ENCODE peak calls at places on chromosomes 7 and 10, in ten cellular contexts. One of them, this sample, is unnamed.

GRCh38 chr10:96271017-96271815 is at the start of gene BLNK:
- DNase-seq in tibial artery: peak; percentile 88
- DNase-seq in heart right ventricle: peak; percentile 25
- DNase-seq in GM23248: peak; percentile 23
- DNase-seq in aorta: peak; percentile 84
- DNase-seq in ascending aorta: peak; percentile 47
- DNase-seq in AG04450: peak; percentile 3
- DNase-seq in adipocyte: peak; percentile 70
- DNase-seq in stomach: peak; percentile 90
- DNase-seq in ovary: no peak
- DNase-seq in this sample: peak; percentile 37

GRCh38 chr10:88347597-88348304 is 235.4 kb downstream of the RNLS start:
- DNase-seq in adipocyte: no peak
- DNase-seq in GM23248: no peak
- DNase-seq in aorta: no peak
- DNase-seq in AG04450: no peak
- DNase-seq in heart right ventricle: no peak
- DNase-seq in ascending aorta: no peak
- DNase-seq in ovary: no peak
- DNase-seq in tibial artery: no peak
- DNase-seq in stomach: no peak
- DNase-seq in this sample: no peak

GRCh38 chr7:47249361-47249760 is 332.6 kb downstream of the TNS3 start:
- DNase-seq in GM23248: peak; percentile 43
- DNase-seq in ascending aorta: no peak
- DNase-seq in stomach: no peak
- DNase-seq in aorta: no peak
- DNase-seq in tibial artery: no peak
- DNase-seq in ovary: no peak
- DNase-seq in AG04450: no peak
- DNase-seq in adipocyte: peak; percentile 51
- DNase-seq in heart right ventricle: no peak
- DNase-seq in this sample: no peak

GRCh38 chr7:39451901-39452300 is 114.3 kb upstream of the YAE1 start:
- DNase-seq in ascending aorta: no peak
- DNase-seq in stomach: no peak
- DNase-seq in aorta: no peak
- DNase-seq in ovary: no peak
- DNase-seq in heart right ventricle: no peak
- DNase-seq in adipocyte: no peak
- DNase-seq in GM23248: no peak
- DNase-seq in tibial artery: no peak
- DNase-seq in AG04450: no peak
- DNase-seq in this sample: no peak

GRCh38 chr10:87538092-87538795 is 33.6 kb downstream of the MINPP1 start:
- DNase-seq in aorta: no peak
- DNase-seq in tibial artery: no peak
- DNase-seq in adipocyte: peak; percentile 47
- DNase-seq in AG04450: no peak
- DNase-seq in GM23248: peak; percentile 26
- DNase-seq in ovary: no peak
- DNase-seq in ascending aorta: no peak
- DNase-seq in heart right ventricle: no peak
- DNase-seq in stomach: no peak
- DNase-seq in this sample: no peak

GRCh38 chr7:29063872-29064271 is 82.5 kb downstream of the CPVL start:
- DNase-seq in ascending aorta: no peak
- DNase-seq in stomach: no peak
- DNase-seq in heart right ventricle: no peak
- DNase-seq in GM23248: no peak
- DNase-seq in adipocyte: no peak
- DNase-seq in aorta: no peak
- DNase-seq in tibial artery: no peak
- DNase-seq in ovary: no peak
- DNase-seq in AG04450: no peak
- DNase-seq in this sample: no peak

GRCh38 chr7:93890041-93890463 is 501 bp downstream of the TFPI2 start:
- DNase-seq in ascending aorta: no peak
- DNase-seq in tibial artery: no peak
- DNase-seq in GM23248: peak; percentile 85
- DNase-seq in stomach: no peak
- DNase-seq in aorta: no peak
- DNase-seq in heart right ventricle: peak; percentile 17
- DNase-seq in adipocyte: peak; percentile 33
- DNase-seq in AG04450: no peak
- DNase-seq in ovary: peak; percentile 64
- DNase-seq in this sample: no peak

GRCh38 chr10:44811072-44811471 is 100.1 kb upstream of the TMEM72 start:
- DNase-seq in tibial artery: no peak
- DNase-seq in ovary: no peak
- DNase-seq in ascending aorta: no peak
- DNase-seq in adipocyte: no peak
- DNase-seq in aorta: no peak
- DNase-seq in AG04450: no peak
- DNase-seq in stomach: no peak
- DNase-seq in heart right ventricle: no peak
- DNase-seq in GM23248: no peak
- DNase-seq in this sample: no peak

GRCh38 chr7:98771519-98772241 is 98.1 kb downstream of the TMEM130 start:
- DNase-seq in GM23248: peak; percentile 79
- DNase-seq in heart right ventricle: peak; percentile 17
- DNase-seq in stomach: no peak
- DNase-seq in tibial artery: no peak
- DNase-seq in AG04450: peak; percentile 65
- DNase-seq in adipocyte: peak; percentile 58
- DNase-seq in ascending aorta: no peak
- DNase-seq in aorta: no peak
- DNase-seq in ovary: no peak
- DNase-seq in this sample: no peak

GRCh38 chr7:54986716-54987115 is 32.1 kb upstream of the EGFR start:
- DNase-seq in adipocyte: no peak
- DNase-seq in AG04450: no peak
- DNase-seq in ovary: no peak
- DNase-seq in ascending aorta: no peak
- DNase-seq in GM23248: no peak
- DNase-seq in aorta: no peak
- DNase-seq in tibial artery: no peak
- DNase-seq in heart right ventricle: no peak
- DNase-seq in stomach: no peak
- DNase-seq in this sample: no peak

GRCh38 chr10:132045324-132045723 is 20.4 kb upstream of the JAKMIP3 start:
- DNase-seq in GM23248: no peak
- DNase-seq in adipocyte: no peak
- DNase-seq in ascending aorta: no peak
- DNase-seq in aorta: no peak
- DNase-seq in stomach: no peak
- DNase-seq in AG04450: no peak
- DNase-seq in tibial artery: no peak
- DNase-seq in heart right ventricle: no peak
- DNase-seq in ovary: no peak
- DNase-seq in this sample: no peak
- H3K27me3 ChIP-seq in GM23248: peaks cover 19% of the 10 kb centered on the region
- H3K27me3 ChIP-seq in adipocyte: peaks cover 35% of the 10 kb centered on the region
- H3K27me3 ChIP-seq in ascending aorta: no peaks in the 10 kb centered on the region
- H3K27me3 ChIP-seq in aorta: no peaks in the 10 kb centered on the region
- H3K27me3 ChIP-seq in stomach: no peaks in the 10 kb centered on the region
- H3K27me3 ChIP-seq in AG04450: peaks cover 28% of the 10 kb centered on the region
- H3K27me3 ChIP-seq in tibial artery: no peaks in the 10 kb centered on the region
- H3K27me3 ChIP-seq in heart right ventricle: peaks cover 16% of the 10 kb centered on the region
- H3K27me3 ChIP-seq in ovary: no peaks in the 10 kb centered on the region
- H3K27me3 ChIP-seq in this sample: no peaks in the 10 kb centered on the region

GRCh38 chr10:100725869-100726426 is 19.4 kb upstream of the PAX2 start:
- DNase-seq in heart right ventricle: no peak
- DNase-seq in adipocyte: no peak
- DNase-seq in AG04450: no peak
- DNase-seq in aorta: peak; percentile 42
- DNase-seq in stomach: no peak
- DNase-seq in tibial artery: peak; percentile 28
- DNase-seq in ascending aorta: no peak
- DNase-seq in GM23248: no peak
- DNase-seq in ovary: no peak
- DNase-seq in this sample: no peak
- H3K27me3 ChIP-seq in heart right ventricle: peaks cover 100% of the 10 kb centered on the region
- H3K27me3 ChIP-seq in adipocyte: peaks cover 64% of the 10 kb centered on the region
- H3K27me3 ChIP-seq in AG04450: peaks cover 70% of the 10 kb centered on the region
- H3K27me3 ChIP-seq in aorta: no peaks in the 10 kb centered on the region
- H3K27me3 ChIP-seq in stomach: peaks cover 10% of the 10 kb centered on the region
- H3K27me3 ChIP-seq in tibial artery: no peaks in the 10 kb centered on the region
- H3K27me3 ChIP-seq in ascending aorta: peaks cover 11% of the 10 kb centered on the region
- H3K27me3 ChIP-seq in GM23248: peaks cover 84% of the 10 kb centered on the region
- H3K27me3 ChIP-seq in ovary: no peaks in the 10 kb centered on the region
- H3K27me3 ChIP-seq in this sample: peaks cover 38% of the 10 kb centered on the region

GRCh38 chr10:131676046-131676445 is 224.8 kb upstream of the PPP2R2D start:
- DNase-seq in heart right ventricle: no peak
- DNase-seq in GM23248: no peak
- DNase-seq in AG04450: no peak
- DNase-seq in stomach: no peak
- DNase-seq in aorta: peak; percentile 52
- DNase-seq in tibial artery: no peak
- DNase-seq in ascending aorta: no peak
- DNase-seq in adipocyte: no peak
- DNase-seq in ovary: no peak
- DNase-seq in this sample: no peak

GRCh38 chr10:131677671-131678070 is 223.1 kb upstream of the PPP2R2D start:
- DNase-seq in heart right ventricle: no peak
- DNase-seq in stomach: no peak
- DNase-seq in tibial artery: no peak
- DNase-seq in ovary: no peak
- DNase-seq in ascending aorta: no peak
- DNase-seq in GM23248: no peak
- DNase-seq in adipocyte: no peak
- DNase-seq in AG04450: no peak
- DNase-seq in aorta: no peak
- DNase-seq in this sample: no peak

GRCh38 chr10:131675104-131675503 is 225.7 kb upstream of the PPP2R2D start:
- DNase-seq in GM23248: no peak
- DNase-seq in stomach: no peak
- DNase-seq in adipocyte: no peak
- DNase-seq in tibial artery: no peak
- DNase-seq in ascending aorta: no peak
- DNase-seq in aorta: peak; percentile 32
- DNase-seq in AG04450: no peak
- DNase-seq in ovary: no peak
- DNase-seq in heart right ventricle: no peak
- DNase-seq in this sample: no peak

GRCh38 chr10:131676971-131677421 is 223.8 kb upstream of the PPP2R2D start:
- DNase-seq in stomach: no peak
- DNase-seq in AG04450: no peak
- DNase-seq in GM23248: no peak
- DNase-seq in tibial artery: no peak
- DNase-seq in adipocyte: no peak
- DNase-seq in ascending aorta: no peak
- DNase-seq in ovary: no peak
- DNase-seq in aorta: peak; percentile 44
- DNase-seq in heart right ventricle: no peak
- DNase-seq in this sample: no peak

GRCh38 chr10:131676448-131676847 is 224.4 kb upstream of the PPP2R2D start:
- DNase-seq in aorta: no peak
- DNase-seq in AG04450: no peak
- DNase-seq in adipocyte: no peak
- DNase-seq in tibial artery: no peak
- DNase-seq in ovary: no peak
- DNase-seq in stomach: no peak
- DNase-seq in ascending aorta: no peak
- DNase-seq in GM23248: no peak
- DNase-seq in heart right ventricle: no peak
- DNase-seq in this sample: no peak
- H3K27me3 ChIP-seq in aorta: no peaks in the 10 kb centered on the region
- H3K27me3 ChIP-seq in AG04450: no peaks in the 10 kb centered on the region
- H3K27me3 ChIP-seq in adipocyte: no peaks in the 10 kb centered on the region
- H3K27me3 ChIP-seq in tibial artery: no peaks in the 10 kb centered on the region
- H3K27me3 ChIP-seq in ovary: no peaks in the 10 kb centered on the region
- H3K27me3 ChIP-seq in stomach: no peaks in the 10 kb centered on the region
- H3K27me3 ChIP-seq in ascending aorta: no peaks in the 10 kb centered on the region
- H3K27me3 ChIP-seq in GM23248: no peaks in the 10 kb centered on the region
- H3K27me3 ChIP-seq in heart right ventricle: no peaks in the 10 kb centered on the region
- H3K27me3 ChIP-seq in this sample: no peaks in the 10 kb centered on the region

GRCh38 chr7:95601324-95601723 is 5.0 kb upstream of the PDK4 start:
- DNase-seq in tibial artery: no peak
- DNase-seq in ascending aorta: no peak
- DNase-seq in stomach: no peak
- DNase-seq in ovary: no peak
- DNase-seq in GM23248: no peak
- DNase-seq in adipocyte: no peak
- DNase-seq in heart right ventricle: no peak
- DNase-seq in aorta: no peak
- DNase-seq in AG04450: no peak
- DNase-seq in this sample: no peak

GRCh38 chr7:95596183-95597135 is at the start of gene PDK4:
- DNase-seq in ovary: peak; percentile 96
- DNase-seq in heart right ventricle: peak; percentile 93
- DNase-seq in GM23248: peak; percentile 92
- DNase-seq in stomach: peak; percentile 98
- DNase-seq in AG04450: no peak
- DNase-seq in aorta: peak; percentile 97
- DNase-seq in adipocyte: peak; percentile 92
- DNase-seq in ascending aorta: peak; percentile 90
- DNase-seq in tibial artery: peak; percentile 98
- DNase-seq in this sample: peak; percentile 20

GRCh38 chr7:95595825-95596182 is 512 bp downstream of the PDK4 start:
- DNase-seq in ascending aorta: no peak
- DNase-seq in tibial artery: no peak
- DNase-seq in aorta: no peak
- DNase-seq in GM23248: peak; percentile 34
- DNase-seq in ovary: no peak
- DNase-seq in stomach: no peak
- DNase-seq in heart right ventricle: no peak
- DNase-seq in AG04450: no peak
- DNase-seq in adipocyte: no peak
- DNase-seq in this sample: no peak

GRCh38 chr7:95598511-95598910 is 2.2 kb upstream of the PDK4 start:
- DNase-seq in GM23248: no peak
- DNase-seq in adipocyte: peak; percentile 37
- DNase-seq in ovary: no peak
- DNase-seq in AG04450: no peak
- DNase-seq in stomach: no peak
- DNase-seq in ascending aorta: no peak
- DNase-seq in tibial artery: no peak
- DNase-seq in aorta: no peak
- DNase-seq in heart right ventricle: no peak
- DNase-seq in this sample: no peak

DNA sequence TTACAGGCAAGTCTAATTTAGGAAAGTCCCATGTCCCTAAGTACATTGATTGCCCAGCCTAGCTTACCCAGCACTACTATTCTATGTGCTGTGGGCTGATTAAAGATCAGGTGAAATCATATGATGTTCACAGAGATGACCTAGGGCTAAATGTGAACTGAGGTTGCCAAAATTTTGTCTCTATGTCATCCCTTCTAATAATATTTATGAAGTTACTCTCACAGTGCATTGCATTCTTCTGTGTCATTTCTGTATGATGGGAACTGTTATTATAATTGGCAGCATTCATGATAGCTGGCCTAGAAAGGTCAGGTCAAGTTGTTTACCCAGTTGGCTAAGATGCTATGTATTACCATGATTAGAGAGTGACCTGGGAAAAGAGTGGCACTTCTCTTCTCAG is 2.8 kb upstream of the PDK4 start:
- DNase-seq in GM23248: no peak
- DNase-seq in adipocyte: no peak
- DNase-seq in stomach: no peak
- DNase-seq in ascending aorta: no peak
- DNase-seq in tibial artery: no peak
- DNase-seq in heart right ventricle: no peak
- DNase-seq in ovary: no peak
- DNase-seq in aorta: no peak
- DNase-seq in AG04450: no peak
- DNase-seq in this sample: no peak
- H3K27me3 ChIP-seq in GM23248: no peaks in the 10 kb centered on the region
- H3K27me3 ChIP-seq in adipocyte: no peaks in the 10 kb centered on the region
- H3K27me3 ChIP-seq in stomach: no peaks in the 10 kb centered on the region
- H3K27me3 ChIP-seq in ascending aorta: no peaks in the 10 kb centered on the region
- H3K27me3 ChIP-seq in tibial artery: no peaks in the 10 kb centered on the region
- H3K27me3 ChIP-seq in heart right ventricle: no peaks in the 10 kb centered on the region
- H3K27me3 ChIP-seq in ovary: no peaks in the 10 kb centered on the region
- H3K27me3 ChIP-seq in aorta: no peaks in the 10 kb centered on the region
- H3K27me3 ChIP-seq in AG04450: no peaks in the 10 kb centered on the region
- H3K27me3 ChIP-seq in this sample: no peaks in the 10 kb centered on the region

This sample was measured in esophagus squamous epithelium.